ENCODE peak calls at places on chromosomes 3 and 15, in four cellular contexts. Z, Y, F and L are unnamed samples.

GRCh38 chr15:78739996-78740903 is 71.0 kb downstream of the ADAMTS7 start:
- DNase-seq in F (no peak), Y (peak), Z (no peak), L (no peak)

GRCh38 chr15:72009207-72009606 is 108.7 kb downstream of the MYO9A start:
- DNase-seq in Y (peak), F (no peak), Z (no peak), L (no peak)

GRCh38 chr3:194756460-194757355 is 71.0 kb downstream of the FAM43A start:
- DNase-seq in Z (no peak), Y (no peak), F (no peak), L (peak)

GRCh38 chr15:101810905-101811304 is 1.1 kb upstream of the OR4F15 start:
- DNase-seq in F (no peak), Z (no peak), Y (no peak), L (no peak)

GRCh38 chr3:89932882-89933281 is 825.5 kb downstream of the EPHA3 start:
- DNase-seq in Z (no peak), Y (no peak), F (no peak), L (no peak)

GRCh38 chr15:50181983-50182232 is at the start of gene SLC27A2:
- DNase-seq in F (no peak), Y (peak), Z (peak), L (no peak)

GRCh38 chr15:38886315-38887163 is 321.9 kb upstream of the RASGRP1 start:
- DNase-seq in F (no peak), Z (no peak), Y (no peak), L (no peak)

GRCh38 chr3:131007256-131007655 is 19.4 kb downstream of the ASTE1 start:
- DNase-seq in Z (no peak), Y (no peak), F (no peak), L (no peak)

GRCh38 chr3:130340766-130341165 is 4.7 kb upstream of the COL6A5 start:
- DNase-seq in Z (no peak), F (no peak), Y (no peak), L (no peak)

GRCh38 chr15:77415450-77416448 is 4.2 kb downstream of the PEAK1 start:
- DNase-seq in F (no peak), Z (no peak), Y (no peak), L (no peak)

DNA sequence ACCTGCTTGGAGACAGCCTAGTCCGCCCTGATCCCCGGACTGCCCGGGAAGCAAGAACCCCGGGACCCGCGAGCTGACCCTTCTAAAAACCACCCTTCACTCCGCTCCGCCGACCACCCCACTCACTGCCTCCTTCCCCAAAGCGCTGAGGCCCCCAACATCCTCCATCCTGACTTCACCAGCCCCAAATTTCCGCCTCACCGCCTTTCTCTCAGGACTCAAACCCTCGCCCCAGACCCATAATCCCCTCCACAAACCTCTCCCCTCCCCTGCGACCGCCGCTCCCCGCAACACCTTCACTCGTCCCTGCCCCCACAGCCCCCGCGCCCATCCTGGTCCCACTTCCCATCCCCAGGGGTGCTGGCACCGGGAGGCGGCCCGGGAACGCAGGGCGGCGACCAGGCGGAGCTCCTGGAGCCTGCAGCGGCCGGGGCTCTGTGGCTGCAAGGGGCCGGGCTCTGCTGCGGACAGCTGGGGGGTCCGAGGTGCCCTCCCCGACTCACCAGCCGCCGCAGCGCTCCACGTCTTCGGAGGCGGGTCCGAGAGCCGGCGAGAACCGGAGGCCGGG is 321 bp downstream of the ANO10 start:
- DNase-seq in Y (peak), Z (peak), F (no peak), L (no peak)
- TF ChIP-seq POLR2A in Y (peak), Z (no peak), F (peak), L (peak)

DNA sequence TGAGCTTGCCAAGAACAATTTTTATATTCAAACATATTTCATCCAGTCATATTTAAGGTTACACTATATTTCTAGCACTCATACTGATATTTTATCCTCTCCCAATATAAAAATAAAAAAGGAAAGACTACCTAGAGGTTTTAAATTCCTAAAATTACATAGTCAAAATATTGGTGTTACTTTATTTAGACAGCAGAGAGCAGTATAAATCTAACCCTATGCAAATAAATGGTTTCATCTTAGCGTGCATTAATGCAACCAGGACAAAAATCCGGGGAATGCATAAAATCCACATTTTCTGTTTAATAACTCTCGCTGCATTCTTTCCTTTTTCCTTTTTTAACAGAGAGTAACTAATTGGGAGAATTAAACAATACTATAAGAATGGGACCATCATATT is 1447.4 kb upstream of the ALCAM start:
- DNase-seq in Z (no peak), F (no peak), Y (no peak), L (no peak)
- TF ChIP-seq CTCF in Z (no peak), F (no peak), Y (no peak), L (no peak)

GRCh38 chr3:48240711-48241491 is at the start of gene ZNF589:
- DNase-seq in Z (peak), F (peak), Y (peak), L (peak)
- TF ChIP-seq POLR2A in Z (peak), F (peak), Y (peak), L (peak)

DNA sequence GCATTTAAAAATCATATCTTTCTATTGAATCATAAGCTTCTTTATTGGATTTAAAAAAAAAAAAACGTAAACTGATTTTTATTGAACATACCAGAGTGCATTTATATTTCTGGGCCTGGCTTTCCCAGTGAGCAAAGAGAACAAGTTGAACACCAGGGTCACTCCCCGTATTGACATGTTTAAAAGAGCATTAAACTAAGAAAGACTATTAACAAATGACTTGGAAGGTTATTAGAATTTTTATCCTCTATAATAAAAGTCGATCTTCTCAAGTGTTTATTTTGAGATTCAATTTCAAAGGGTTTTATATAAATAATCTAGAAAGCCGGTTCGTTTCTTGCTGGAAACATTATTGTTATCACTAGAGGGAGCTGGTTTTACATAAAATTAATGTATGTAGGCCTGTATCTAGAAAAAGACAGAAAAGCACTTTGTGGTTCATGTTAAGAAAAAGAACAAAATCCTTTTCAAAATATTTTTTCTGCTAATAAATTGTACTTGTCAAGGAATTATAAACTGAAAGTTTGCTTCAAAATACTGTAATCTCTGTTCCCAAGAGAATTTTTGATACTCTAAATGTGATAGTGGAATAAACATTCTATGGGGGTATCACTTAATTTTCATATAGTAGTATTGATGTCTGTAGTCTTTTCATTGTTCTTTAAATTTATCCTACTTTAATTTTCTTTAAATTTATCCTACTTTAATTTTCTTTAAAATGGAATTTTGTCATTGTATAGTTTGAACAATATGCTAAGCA is 321.8 kb upstream of the MME start:
- DNase-seq in Z (no peak), F (no peak), Y (no peak), L (no peak)
- TF ChIP-seq CTCF in Z (peak), F (peak), Y (peak), L (peak)